ENCODE peak calls at places on chromosomes 5 and 9, in five cellular contexts. B, Z, I, G and L are unnamed samples.

GRCh38 chr5:174583071-174583470 is 141.3 kb upstream of the MSX2 start:
- DNase-seq in B (no peak), Z (no peak), I (no peak), G (no peak), L (no peak)

GRCh38 chr5:72600401-72600981 is 93.3 kb upstream of the ZNF366 start:
- DNase-seq in B (no peak), Z (no peak), I (no peak), G (peak; percentile 56), L (no peak)

GRCh38 chr5:16574789-16575785 is 41.7 kb downstream of the RETREG1 start:
- DNase-seq in B (no peak), Z (peak; percentile 38), I (peak; percentile 80), G (peak; percentile 50), L (peak; percentile 35)

GRCh38 chr5:98365126-98365525 is 408.3 kb upstream of the RGMB start:
- DNase-seq in B (no peak), Z (no peak), I (no peak), G (no peak), L (no peak)

GRCh38 chr9:111910428-111910827 is 13.8 kb downstream of the UGCG start:
- DNase-seq in B (no peak), Z (no peak), I (no peak), G (no peak), L (no peak)

GRCh38 chr5:92147263-92147662 is 764.1 kb upstream of the ARRDC3 start:
- DNase-seq in B (no peak), Z (no peak), I (no peak), G (no peak), L (no peak)

GRCh38 chr5:73691301-73691700 is 65.3 kb downstream of the ARHGEF28 start:
- DNase-seq in B (no peak), Z (no peak), I (no peak), G (no peak), L (no peak)

GRCh38 chr9:626591-626990 is 214.9 kb upstream of the DMRT1 start:
- DNase-seq in B (no peak), Z (no peak), I (no peak), G (no peak), L (no peak)

GRCh38 chr5:39080597-39081204 is 6.5 kb upstream of the RICTOR start:
- DNase-seq in B (peak; percentile 56), Z (no peak), I (peak; percentile 68), G (peak; percentile 86), L (no peak)

GRCh38 chr5:32299059-32299677 is 13.6 kb downstream of the MTMR12 start:
- DNase-seq in B (no peak), Z (no peak), I (no peak), G (no peak), L (no peak)

GRCh38 chr9:13064060-13064459 is 215.4 kb downstream of the MPDZ start:
- DNase-seq in B (no peak), Z (no peak), I (no peak), G (no peak), L (no peak)

GRCh38 chr9:131436386-131436785 is 42.5 kb downstream of the PRRC2B start:
- DNase-seq in B (no peak), Z (peak; percentile 69), I (no peak), G (no peak), L (no peak)

GRCh38 chr5:148708854-148709253 is 54.5 kb upstream of the HTR4 start:
- DNase-seq in B (no peak), Z (no peak), I (no peak), G (no peak), L (no peak)

GRCh38 chr9:89077519-89077918 is 86.3 kb downstream of the S1PR3 start:
- DNase-seq in B (no peak), Z (no peak), I (no peak), G (no peak), L (no peak)

GRCh38 chr5:139399501-139400121 is 4.3 kb downstream of the SPATA24 start:
- DNase-seq in B (no peak), Z (no peak), I (no peak), G (no peak), L (no peak)

GRCh38 chr9:77455312-77455927 is 192.7 kb downstream of the GNA14 start:
- DNase-seq in B (peak; percentile 65), Z (no peak), I (no peak), G (no peak), L (no peak)